ENCODE peak calls at places on chromosomes 7 and 10, in seven cellular contexts. K is HCT116, O is endothelial cell of umbilical vein, G is uterus, H is transverse colon, X is upper lobe of left lung, L is tibial nerve. P is an unnamed sample.

GRCh38 chr10:119947325-119947724 is 54.8 kb downstream of the SEC23IP start:
- DNase-seq in X (no peak), K (no peak), L (no peak), O (peak; percentile 5), G (no peak), H (no peak), P (no peak)

GRCh38 chr10:46291817-46292572 is 5.2 kb downstream of the ANTXRL start:
- DNase-seq in G (peak; percentile 18), H (peak; percentile 17), K (no peak), L (no peak), X (peak; percentile 12), O (no peak), P (no peak)

GRCh38 chr10:77637474-77637985 is at the start of gene KCNMA1:
- DNase-seq in G (peak; percentile 56), K (no peak), X (no peak), O (no peak), L (no peak), H (peak; percentile 26), P (peak; percentile 29)

GRCh38 chr7:95691464-95691863 is 80.9 kb upstream of the DYNC1I1 start:
- DNase-seq in L (no peak), O (no peak), G (no peak), K (no peak), X (no peak), H (no peak), P (no peak)

GRCh38 chr7:16904086-16904485 is 22.3 kb upstream of the AGR3 start:
- DNase-seq in X (no peak), L (no peak), O (no peak), G (no peak), H (no peak), K (no peak), P (no peak)

GRCh38 chr7:54145716-54146115 is 396.5 kb upstream of the VSTM2A start:
- DNase-seq in K (no peak), G (no peak), H (no peak), L (no peak), X (no peak), O (no peak), P (no peak)

GRCh38 chr10:122051609-122052385 is 62.8 kb downstream of the TACC2 start:
- DNase-seq in K (peak; percentile 79), O (peak; percentile 77), L (peak; percentile 30), G (peak; percentile 56), X (peak; percentile 82), H (peak; percentile 75), P (peak; percentile 52)

GRCh38 chr7:18020138-18020715 is 7.4 kb downstream of the PRPS1L1 start:
- DNase-seq in H (no peak), X (no peak), O (no peak), K (no peak), G (no peak), L (no peak), P (no peak)

GRCh38 chr10:80204801-80205477 is 398 bp downstream of the ANXA11 start:
- DNase-seq in X (no peak), H (peak; percentile 47), L (no peak), K (no peak), G (no peak), O (peak; percentile 21), P (no peak)

GRCh38 chr10:80462986-80463741 is 9.1 kb downstream of the TSPAN14 start:
- DNase-seq in O (peak; percentile 68), H (no peak), G (no peak), L (no peak), X (no peak), K (no peak), P (no peak)

GRCh38 chr10:69459893-69460575 is 8.8 kb downstream of the TSPAN15 start:
- DNase-seq in L (no peak), K (no peak), O (no peak), G (no peak), X (no peak), H (no peak), P (no peak)

GRCh38 chr10:105473170-105473569 is 832.1 kb downstream of the SORCS3 start:
- DNase-seq in G (no peak), H (no peak), K (no peak), L (no peak), O (no peak), X (no peak), P (no peak)

GRCh38 chr10:130746311-130746710 is 565.2 kb downstream of the TCERG1L start:
- DNase-seq in X (no peak), K (no peak), O (no peak), G (no peak), H (no peak), L (no peak), P (no peak)

GRCh38 chr10:132497083-132497680 is 40.4 kb upstream of the INPP5A start:
- DNase-seq in L (no peak), H (no peak), G (peak; percentile 9), X (no peak), K (no peak), O (no peak), P (no peak)

GRCh38 chr10:15718495-15719061 is 1.1 kb downstream of the ITGA8 start:
- DNase-seq in H (no peak), X (no peak), K (no peak), L (no peak), O (no peak), G (no peak), P (no peak)

GRCh38 chr10:48369501-48369900 is 63.0 kb downstream of the MAPK8 start:
- DNase-seq in X (no peak), K (no peak), O (no peak), H (no peak), L (no peak), G (no peak), P (no peak)

GRCh38 chr7:142689439-142690168 is 59.7 kb upstream of the PRSS1 start:
- DNase-seq in G (no peak), H (no peak), O (peak; percentile 23), L (no peak), X (no peak), K (no peak), P (no peak)

GRCh38 chr7:87398441-87398840 is 53.0 kb downstream of the CROT start:
- DNase-seq in L (no peak), H (no peak), O (no peak), G (no peak), K (no peak), X (no peak), P (no peak)

GRCh38 chr10:66642217-66642616 is 283.6 kb upstream of the LRRTM3 start:
- DNase-seq in X (no peak), G (no peak), H (no peak), O (no peak), K (no peak), L (no peak), P (no peak)

GRCh38 chr10:93356516-93356915 is 125.6 kb downstream of the MYOF start:
- DNase-seq in X (no peak), L (no peak), K (no peak), O (no peak), H (no peak), G (no peak), P (no peak)

GRCh38 chr10:93357680-93358079 is 124.5 kb downstream of the MYOF start:
- DNase-seq in G (no peak), K (no peak), O (peak; percentile 51), L (no peak), H (no peak), X (no peak), P (no peak)

DNA sequence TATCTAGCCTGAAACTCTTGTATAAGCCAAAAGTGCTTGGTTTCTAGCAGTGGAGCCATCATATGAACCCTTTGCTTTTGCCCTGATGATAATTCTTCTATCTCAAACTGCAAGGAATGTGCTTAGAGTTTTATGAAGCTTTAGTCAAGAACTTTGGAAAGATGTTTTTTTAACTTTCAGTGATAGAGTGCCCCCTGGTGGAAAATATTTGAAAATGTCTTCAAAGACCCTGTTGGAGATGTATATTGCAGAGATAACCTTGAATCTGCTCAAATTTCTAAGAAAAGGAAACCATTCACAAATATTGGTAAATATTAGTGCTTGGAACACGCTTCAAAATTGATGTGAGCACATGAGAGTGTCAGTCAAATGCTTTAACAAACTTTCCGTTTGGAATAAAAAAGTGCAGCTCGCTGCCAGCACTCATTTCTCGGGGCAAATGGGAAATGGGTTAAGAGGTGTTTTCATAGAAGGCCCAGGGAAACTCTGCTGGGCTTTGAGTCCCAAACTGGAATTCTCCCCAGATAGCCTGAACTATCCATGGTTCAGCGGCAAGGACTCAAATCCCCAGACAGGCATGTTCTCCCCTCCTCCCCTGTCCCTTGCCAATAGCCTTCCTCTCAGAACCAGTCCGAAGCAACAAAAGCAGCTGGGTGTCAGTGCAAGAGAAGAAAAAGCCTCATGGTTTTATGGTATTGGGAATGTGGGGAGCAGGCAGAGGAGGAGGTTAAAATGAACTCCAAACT is 129.3 kb downstream of the MYOF start:
- DNase-seq in G (no peak), H (no peak), K (no peak), X (no peak), L (no peak), O (peak; percentile 46), P (no peak)
- H3K36me3 ChIP-seq in G (no peaks in the 10 kb centered on the region), H (peaks cover 50% of the 10 kb centered on the region), K (peaks cover 89% of the 10 kb centered on the region), X (peaks cover 86% of the 10 kb centered on the region), L (peaks cover 92% of the 10 kb centered on the region), O (peaks cover 59% of the 10 kb centered on the region), P (no peaks in the 10 kb centered on the region)

DNA sequence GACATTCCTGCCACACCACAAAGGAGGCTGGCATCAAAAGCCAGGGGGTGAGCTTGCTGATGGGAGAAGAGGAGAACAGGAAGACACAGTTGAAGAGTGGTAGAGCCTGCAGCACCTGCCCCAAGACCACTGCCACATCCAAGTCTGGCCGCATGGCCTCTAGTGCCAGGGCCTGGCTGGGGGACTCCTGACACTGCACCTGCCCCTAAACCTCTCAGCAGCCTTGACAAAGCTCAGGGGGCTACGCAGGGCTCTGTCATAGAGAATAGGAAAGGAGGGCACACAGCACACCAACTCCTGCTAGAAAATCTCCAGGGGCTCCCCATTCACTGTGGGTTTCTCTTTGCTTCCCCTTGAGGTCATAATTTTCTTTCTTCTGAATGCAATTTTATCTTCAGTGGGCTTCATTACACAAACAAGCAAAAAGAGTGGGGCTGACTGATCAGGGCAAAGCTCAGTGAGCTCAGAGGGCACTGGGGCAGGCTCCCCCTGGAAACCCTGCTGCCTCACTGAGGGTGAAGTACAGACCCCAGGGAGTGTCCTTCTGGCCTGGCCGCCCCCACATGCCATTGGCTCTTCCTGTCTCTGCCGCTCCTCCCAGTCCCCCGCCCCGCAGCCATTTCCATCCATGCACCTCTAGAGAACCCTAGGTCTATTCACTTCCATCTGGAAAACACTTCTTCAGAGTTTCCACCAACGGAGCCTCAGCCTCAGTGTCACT is 37.2 kb downstream of the VOPP1 start:
- DNase-seq in O (no peak), G (no peak), L (no peak), H (no peak), X (no peak), K (no peak), P (no peak)
- TF ChIP-seq POLR2A in O (no peak), G (no peak), L (no peak), H (no peak), X (no peak), K (no peak), P (no peak)

DNA sequence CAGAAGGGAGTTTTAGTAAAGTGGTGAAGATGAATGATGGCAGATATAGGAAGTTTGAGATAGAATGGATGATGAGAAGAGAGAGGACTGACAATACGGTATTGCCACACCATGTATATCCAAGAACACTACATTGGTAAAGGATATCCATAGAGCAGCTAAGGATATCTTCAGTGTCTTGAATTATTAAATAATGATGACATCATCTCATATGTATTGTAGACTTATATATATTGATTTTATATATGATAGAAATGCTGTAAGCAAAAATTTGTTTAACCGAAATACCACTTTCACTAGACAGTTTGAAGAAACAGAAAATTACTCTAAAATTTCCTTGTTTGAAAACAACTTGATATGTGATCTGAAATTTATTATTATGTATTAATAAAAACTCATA is 89.0 kb downstream of the SEPTIN7 start:
- DNase-seq in X (no peak), H (no peak), K (no peak), L (no peak), O (no peak), G (no peak), P (no peak)
- H3K36me3 ChIP-seq in X (peaks cover 38% of the 10 kb centered on the region), H (peaks cover 27% of the 10 kb centered on the region), K (peaks cover 8% of the 10 kb centered on the region), L (peaks cover 33% of the 10 kb centered on the region), O (peaks cover 2% of the 10 kb centered on the region), G (no peaks in the 10 kb centered on the region), P (no peaks in the 10 kb centered on the region)

GRCh38 chr10:6144609-6145413 is 56.0 kb downstream of the RBM17 start:
- DNase-seq in L (peak; percentile 86), K (peak; percentile 48), H (peak; percentile 93), X (peak; percentile 95), O (peak; percentile 84), G (peak; percentile 89), P (peak; percentile 91)
- TF ChIP-seq POLR2A in L (peak; percentile 80), K (peak; percentile 66), H (peak; percentile 55), X (peak; percentile 46), O (peak; percentile 82), G (peak; percentile 60), P (peak; percentile 98)